ENCODE peak calls at places on chromosomes 6 and 20, in eight cellular contexts. Y, J, N, W, P, I, G and H are unnamed samples.
A peak's percentile ranks its signal among the peaks of the same experiment; 100 is the strongest.

GRCh38 chr6:133247581-133247980 is 6.4 kb downstream of the EYA4 start:
- DNase-seq in Y (no peak), J (no peak), N (no peak), W (no peak), P (no peak), I (no peak), G (no peak), H (no peak)

GRCh38 chr6:114783083-114783482 is 440.3 kb upstream of the HS3ST5 start:
- DNase-seq in Y (no peak), J (no peak), N (no peak), W (no peak), P (no peak), I (peak; percentile 18), G (no peak), H (no peak)

GRCh38 chr6:6701864-6702263 is 113.3 kb downstream of the LY86 start:
- DNase-seq in Y (no peak), J (no peak), N (no peak), W (no peak), P (no peak), I (no peak), G (no peak), H (peak; percentile 34)

GRCh38 chr6:33324139-33324538 is 6.6 kb upstream of the ZBTB22 start:
- DNase-seq in Y (no peak), J (no peak), N (no peak), W (no peak), P (no peak), I (no peak), G (no peak), H (no peak)

GRCh38 chr6:65289491-65289890 is 417.5 kb downstream of the EYS start:
- DNase-seq in Y (peak; percentile 59), J (no peak), N (no peak), W (no peak), P (no peak), I (peak; percentile 52), G (no peak), H (no peak)

GRCh38 chr6:130534627-130535026 is 168.8 kb downstream of the TMEM200A start:
- DNase-seq in Y (no peak), J (no peak), N (no peak), W (no peak), P (no peak), I (no peak), G (no peak), H (no peak)

GRCh38 chr6:150201791-150202329 is 59.0 kb downstream of the PPP1R14C start:
- DNase-seq in Y (no peak), J (no peak), N (no peak), W (no peak), P (peak; percentile 52), I (no peak), G (no peak), H (no peak)

GRCh38 chr6:44022671-44023352 is 104.4 kb downstream of the MRPL14 start:
- DNase-seq in Y (no peak), J (no peak), N (no peak), W (no peak), P (peak; percentile 54), I (no peak), G (no peak), H (no peak)

GRCh38 chr6:21348462-21349195 is 244.9 kb upstream of the SOX4 start:
- DNase-seq in Y (peak; percentile 64), J (no peak), N (no peak), W (peak; percentile 76), P (no peak), I (peak; percentile 80), G (no peak), H (peak; percentile 63)

GRCh38 chr20:63102720-63103375 is 96.1 kb upstream of the BHLHE23 start:
- DNase-seq in Y (peak; percentile 62), J (no peak), N (no peak), W (peak; percentile 64), P (no peak), I (peak; percentile 9), G (no peak), H (peak; percentile 11)

GRCh38 chr6:105051941-105052471 is 95.1 kb downstream of the LIN28B start:
- DNase-seq in Y (peak; percentile 14), J (no peak), N (no peak), W (peak; percentile 71), P (no peak), I (peak; percentile 8), G (no peak), H (peak; percentile 56)

GRCh38 chr6:15520616-15521203 is 142.1 kb downstream of the DTNBP1 start:
- DNase-seq in Y (no peak), J (no peak), N (no peak), W (no peak), P (no peak), I (no peak), G (no peak), H (no peak)

GRCh38 chr6:38708483-38708882 is 5.5 kb upstream of the GLO1 start:
- DNase-seq in Y (no peak), J (no peak), N (no peak), W (peak; percentile 13), P (no peak), I (no peak), G (no peak), H (no peak)

GRCh38 chr6:138657026-138657425 is 116.5 kb upstream of the CCDC28A start:
- DNase-seq in Y (no peak), J (no peak), N (no peak), W (no peak), P (no peak), I (no peak), G (no peak), H (no peak)

GRCh38 chr6:104423691-104424090 is 436.0 kb downstream of the HACE1 start:
- DNase-seq in Y (no peak), J (no peak), N (no peak), W (no peak), P (no peak), I (no peak), G (no peak), H (no peak)

GRCh38 chr6:137217801-137218472 is 1.2 kb downstream of the IFNGR1 start:
- DNase-seq in Y (no peak), J (no peak), N (no peak), W (peak; percentile 58), P (no peak), I (peak; percentile 29), G (no peak), H (peak; percentile 47)

GRCh38 chr6:134451529-134451928 is 133.6 kb upstream of the SGK1 start:
- DNase-seq in Y (no peak), J (no peak), N (no peak), W (no peak), P (no peak), I (no peak), G (no peak), H (no peak)

GRCh38 chr6:167688123-167688522 is 138.6 kb upstream of the AFDN start:
- DNase-seq in Y (no peak), J (no peak), N (no peak), W (no peak), P (no peak), I (no peak), G (no peak), H (no peak)

DNA sequence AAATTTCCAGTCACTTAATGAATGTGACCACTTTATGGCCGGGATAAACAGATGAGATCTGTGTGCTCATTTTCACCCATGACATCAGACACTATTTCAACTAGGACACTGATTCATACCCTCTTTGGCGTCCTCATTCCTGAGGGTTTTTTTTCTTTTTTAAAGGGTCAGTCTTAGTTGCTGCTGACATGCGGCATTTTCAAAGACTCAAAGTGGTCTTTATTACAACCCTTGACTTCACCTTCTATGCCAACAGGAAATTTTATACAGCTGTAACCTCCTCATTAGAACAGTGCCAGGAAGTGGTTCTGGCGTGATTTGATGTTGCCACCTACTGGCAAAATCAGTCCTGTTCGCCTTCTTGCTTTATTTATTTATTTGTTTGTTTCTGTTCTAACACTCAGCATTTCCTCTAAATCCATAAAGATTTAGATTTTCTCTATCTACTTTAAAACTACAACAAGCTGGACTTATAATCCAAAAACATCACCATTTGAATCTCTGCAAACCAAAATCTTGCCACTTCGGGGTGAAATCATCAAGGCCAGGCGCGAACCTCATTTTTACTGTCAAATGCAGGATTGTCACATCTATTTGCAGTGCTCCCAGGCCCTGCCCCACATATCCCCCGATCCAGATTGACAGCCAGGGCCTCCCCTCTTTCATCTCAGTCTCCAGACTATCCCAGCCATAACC is 77.7 kb downstream of the C6orf118 start:
- DNase-seq in Y (peak; percentile 72), J (no peak), N (no peak), W (peak; percentile 1), P (no peak), I (peak; percentile 50), G (no peak), H (peak; percentile 24)
- TF ChIP-seq CTCF in Y (peak; percentile 62), J (peak; percentile 47), N (peak; percentile 75), W (peak; percentile 18), P (no peak), I (no peak), G (peak; percentile 68), H (peak; percentile 34)

DNA sequence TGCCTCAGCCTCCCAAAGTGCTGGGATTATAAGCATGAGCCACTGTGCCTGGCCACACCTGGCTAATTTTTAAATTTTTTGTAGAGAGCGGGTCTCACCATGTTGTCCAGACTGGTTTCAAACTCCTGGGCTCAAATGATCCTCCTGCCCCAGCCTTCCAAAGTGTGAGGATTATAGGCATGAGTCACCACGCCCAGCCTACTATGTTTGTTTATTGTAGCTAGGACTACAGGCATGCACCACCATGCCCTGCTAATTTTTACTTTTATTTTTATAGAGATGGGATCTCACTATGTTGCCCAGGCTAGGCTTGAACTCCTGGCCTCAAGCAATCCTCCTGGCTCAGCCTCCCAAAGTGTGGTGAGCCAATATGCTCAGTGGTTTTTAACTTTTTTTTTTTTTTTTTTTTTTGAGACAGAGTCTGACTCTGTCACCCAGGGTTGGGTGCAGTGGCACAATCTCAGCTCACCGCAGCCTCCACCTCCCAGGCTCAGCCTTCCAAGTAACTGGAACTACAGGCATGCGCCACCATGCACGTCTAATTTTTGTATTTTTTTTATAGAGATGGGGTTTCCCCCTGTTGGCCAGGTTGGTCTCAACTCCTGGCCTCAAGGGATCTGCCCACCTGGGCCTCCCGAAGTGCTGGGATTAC is 12.0 kb upstream of the DDX43 start:
- DNase-seq in Y (no peak), J (no peak), N (no peak), W (no peak), P (no peak), I (peak; percentile 4), G (no peak), H (peak; percentile 16)
- TF ChIP-seq CTCF in Y (no peak), J (no peak), N (no peak), W (no peak), P (no peak), I (no peak), G (no peak), H (no peak)

DNA sequence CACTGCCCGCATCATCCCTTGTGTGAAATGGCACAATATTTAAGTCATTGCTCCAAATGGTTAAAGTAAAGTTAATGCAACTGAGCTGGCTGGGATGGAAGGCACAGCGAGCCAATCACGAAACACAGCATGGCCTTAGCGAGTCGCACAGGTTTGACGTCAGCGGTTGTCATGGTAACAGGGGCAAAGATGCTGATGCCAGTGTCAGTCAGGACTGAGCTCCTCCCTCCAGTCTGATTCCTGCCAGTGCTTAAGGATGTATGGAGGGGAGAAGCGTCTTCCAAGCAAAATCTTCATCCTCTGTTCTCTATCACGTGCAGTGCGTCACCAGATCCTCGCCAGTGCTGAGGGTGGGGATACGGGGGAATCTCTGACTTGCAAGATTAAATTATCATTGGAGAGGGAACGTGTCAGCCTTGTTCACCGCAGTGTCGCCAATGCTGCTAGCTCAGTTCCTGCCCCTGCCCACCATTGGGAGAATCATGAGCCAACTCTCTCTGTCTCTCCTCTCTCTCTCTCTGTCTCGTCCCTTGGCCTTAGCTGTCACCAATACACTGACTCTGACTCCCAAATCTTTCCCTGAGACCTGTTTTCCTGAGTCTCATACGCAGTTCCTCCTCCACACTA is 24.5 kb downstream of the TSPYL4 start:
- DNase-seq in Y (peak; percentile 96), J (peak; percentile 79), N (peak; percentile 48), W (peak; percentile 96), P (peak; percentile 89), I (peak; percentile 96), G (no peak), H (peak; percentile 87)
- TF ChIP-seq CTCF in Y (no peak), J (no peak), N (no peak), W (no peak), P (no peak), I (no peak), G (no peak), H (no peak)

GRCh38 chr6:53348436-53349208 is at the start of gene ELOVL5:
- DNase-seq in Y (peak; percentile 100), J (peak; percentile 97), N (peak; percentile 96), W (peak; percentile 100), P (peak; percentile 98), I (peak; percentile 99), G (peak; percentile 87), H (peak; percentile 100)
- TF ChIP-seq CTCF in Y (no peak), J (no peak), N (no peak), W (no peak), P (no peak), I (no peak), G (no peak), H (no peak)